ENCODE peak calls at places on chromosomes 11 and 22, in six cellular contexts. W is upper lobe of left lung, P is transverse colon, M is A549, G is IMR-90, Q is body of pancreas. T is an unnamed sample.

GRCh38 chr11:83257638-83258229 is 28.4 kb downstream of the CCDC90B start:
- DNase-seq in W (no peak), P (no peak), M (no peak), G (peak), Q (no peak), T (no peak)

GRCh38 chr22:31192513-31192912 is 19.6 kb upstream of the LIMK2 start:
- DNase-seq in W (no peak), P (no peak), M (no peak), G (peak), Q (no peak), T (no peak)

GRCh38 chr11:63888170-63889086 is 28.5 kb downstream of the RCOR2 start:
- DNase-seq in W (peak), P (peak), M (peak), G (peak), Q (peak), T (no peak)

GRCh38 chr11:122486793-122487495 is 168.6 kb upstream of the UBASH3B start:
- DNase-seq in W (no peak), P (no peak), M (peak), G (peak), Q (no peak), T (no peak)

GRCh38 chr11:69052343-69053168 is 3.8 kb downstream of the TPCN2 start:
- DNase-seq in W (no peak), P (no peak), M (no peak), G (no peak), Q (no peak), T (no peak)

GRCh38 chr22:40436460-40437431 is 66.4 kb downstream of the SGSM3 start:
- DNase-seq in W (peak), P (peak), M (peak), G (peak), Q (peak), T (peak)

GRCh38 chr11:73939096-73939495 is 11.7 kb upstream of the DNAJB13 start:
- DNase-seq in W (no peak), P (no peak), M (peak), G (no peak), Q (no peak), T (no peak)

GRCh38 chr11:10893713-10894112 is 35.9 kb upstream of the ZBED5 start:
- DNase-seq in W (no peak), P (no peak), M (peak), G (peak), Q (no peak), T (no peak)

GRCh38 chr22:47034905-47035419 is 272.5 kb downstream of the TBC1D22A start:
- DNase-seq in W (no peak), P (no peak), M (no peak), G (no peak), Q (no peak), T (no peak)

GRCh38 chr11:17985517-17985916 is 27.3 kb downstream of the SERGEF start:
- DNase-seq in W (no peak), P (no peak), M (no peak), G (peak), Q (peak), T (peak)

GRCh38 chr11:32891657-32892354 is 805 bp upstream of the QSER1 start:
- DNase-seq in W (no peak), P (no peak), M (no peak), G (no peak), Q (no peak), T (no peak)

GRCh38 chr22:20155330-20156041 is 4.6 kb upstream of the CCDC188 start:
- DNase-seq in W (peak), P (no peak), M (no peak), G (no peak), Q (peak), T (no peak)

GRCh38 chr11:66846671-66847091 is 3.4 kb downstream of the RCE1 start:
- DNase-seq in W (peak), P (no peak), M (no peak), G (no peak), Q (no peak), T (no peak)

GRCh38 chr11:84993386-84993785 is 633.8 kb downstream of the DLG2 start:
- DNase-seq in W (no peak), P (peak), M (peak), G (no peak), Q (no peak), T (no peak)

GRCh38 chr22:30114356-30114755 is 34.1 kb downstream of the HORMAD2 start:
- DNase-seq in W (no peak), P (no peak), M (no peak), G (peak), Q (no peak), T (no peak)

GRCh38 chr11:96119211-96119610 is 195.3 kb upstream of the MTMR2 start:
- DNase-seq in W (no peak), P (no peak), M (no peak), G (no peak), Q (no peak), T (no peak)

GRCh38 chr11:96123301-96123700 is 199.4 kb upstream of the MTMR2 start:
- DNase-seq in W (no peak), P (no peak), M (no peak), G (no peak), Q (no peak), T (no peak)

GRCh38 chr11:96124155-96124554 is 200.2 kb upstream of the MTMR2 start:
- DNase-seq in W (no peak), P (no peak), M (no peak), G (no peak), Q (no peak), T (no peak)

GRCh38 chr11:96125400-96125799 is 201.5 kb upstream of the MTMR2 start:
- DNase-seq in W (no peak), P (no peak), M (no peak), G (no peak), Q (peak), T (no peak)

GRCh38 chr11:96122601-96123044 is 198.7 kb upstream of the MTMR2 start:
- DNase-seq in W (no peak), P (no peak), M (no peak), G (peak), Q (no peak), T (no peak)
- H3K27ac ChIP-seq in W (no peak), P (no peak), M (no peak), G (no peak), Q (no peak), T (no peak)

DNA sequence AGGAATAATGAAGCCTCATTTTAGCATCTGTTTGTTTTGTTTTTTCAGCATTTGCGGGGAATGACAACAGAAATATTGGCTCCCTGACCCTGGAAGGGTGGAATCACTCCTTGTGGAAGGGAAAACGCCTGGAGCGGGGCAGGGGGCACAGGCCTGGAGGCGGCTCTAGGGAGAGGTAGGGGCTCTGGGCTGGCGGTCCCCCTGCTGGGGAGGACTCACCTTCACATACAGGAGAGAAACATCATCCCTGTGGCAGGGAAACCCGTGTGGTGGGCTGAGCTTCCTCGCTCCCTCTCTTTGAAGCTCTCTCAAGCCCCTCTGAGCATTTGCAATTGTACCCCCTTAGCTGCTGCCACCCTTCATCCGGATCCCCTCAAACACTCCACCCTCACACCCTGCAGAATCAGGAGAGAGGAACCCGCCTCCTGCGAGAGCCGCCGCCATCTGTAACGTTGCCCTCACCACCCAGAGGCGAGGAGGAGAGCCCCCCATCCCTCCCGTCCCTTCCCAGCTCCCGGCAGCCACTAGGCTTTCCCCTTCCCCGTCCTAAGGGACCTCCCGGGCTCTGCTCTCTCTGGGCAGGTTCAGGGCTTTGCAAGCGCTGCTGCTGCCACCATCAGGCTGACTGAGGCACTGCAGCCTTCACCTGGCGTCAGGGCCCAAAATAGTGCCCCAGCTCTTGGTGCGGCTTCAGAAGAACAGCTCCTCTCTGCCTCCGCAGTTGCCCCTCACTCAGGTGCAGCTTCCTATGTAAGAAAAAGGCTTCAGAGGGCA is 10.4 kb downstream of the KIRREL3 start:
- DNase-seq in W (peak), P (peak), M (peak), G (peak), Q (peak), T (no peak)
- H3K4me3 ChIP-seq in W (no peak), P (no peak), M (no peak), G (peak), Q (no peak), T (no peak)

DNA sequence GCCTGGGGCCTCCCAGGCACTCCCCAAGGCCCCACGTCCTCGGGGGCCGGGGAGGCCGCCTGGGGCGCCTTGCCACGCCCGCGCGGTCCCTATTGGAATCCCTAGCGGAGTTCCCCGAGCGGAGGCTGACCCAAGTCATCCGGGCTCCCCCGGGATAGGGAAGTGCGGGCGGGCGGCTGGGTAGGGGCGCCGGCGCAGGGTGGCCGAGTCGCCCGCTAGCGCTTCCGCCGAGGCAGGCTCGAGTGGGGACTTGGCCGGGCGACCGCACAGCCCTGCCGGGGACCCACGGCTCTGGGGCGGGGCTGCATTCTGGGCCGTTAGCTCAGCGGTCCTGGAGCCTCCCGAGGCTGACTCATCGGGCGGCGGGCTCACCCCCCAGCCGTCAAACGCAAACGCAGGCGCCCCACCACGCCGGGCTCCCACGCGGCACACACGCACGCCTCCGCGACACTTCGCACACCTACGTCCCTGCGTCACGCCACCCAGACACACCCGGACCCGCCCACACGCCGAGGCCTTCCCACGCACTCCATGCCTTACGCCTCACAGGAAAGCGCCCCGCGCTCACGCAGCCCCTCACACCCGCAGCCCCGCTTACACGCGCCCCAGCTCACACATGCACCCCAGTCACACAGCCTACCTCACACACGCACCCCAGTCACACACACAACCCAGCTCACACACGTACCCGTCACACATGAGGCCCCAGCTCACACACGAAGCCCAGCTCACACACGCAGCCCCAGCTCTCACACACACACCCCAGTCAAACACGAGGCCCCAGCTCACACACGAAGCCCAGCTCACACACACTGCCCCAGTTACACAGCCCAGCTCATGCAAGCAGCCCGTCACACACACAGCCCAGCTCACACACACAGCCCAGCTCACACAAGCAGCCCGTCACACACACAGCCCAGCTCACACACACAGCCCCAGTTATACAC is 1.1 kb downstream of the PHLDB1 start:
- DNase-seq in W (peak), P (peak), M (peak), G (peak), Q (peak), T (peak)
- TF ChIP-seq POLR2A in W (peak), P (no peak), M (no peak), G (peak), Q (no peak), T (peak)

DNA sequence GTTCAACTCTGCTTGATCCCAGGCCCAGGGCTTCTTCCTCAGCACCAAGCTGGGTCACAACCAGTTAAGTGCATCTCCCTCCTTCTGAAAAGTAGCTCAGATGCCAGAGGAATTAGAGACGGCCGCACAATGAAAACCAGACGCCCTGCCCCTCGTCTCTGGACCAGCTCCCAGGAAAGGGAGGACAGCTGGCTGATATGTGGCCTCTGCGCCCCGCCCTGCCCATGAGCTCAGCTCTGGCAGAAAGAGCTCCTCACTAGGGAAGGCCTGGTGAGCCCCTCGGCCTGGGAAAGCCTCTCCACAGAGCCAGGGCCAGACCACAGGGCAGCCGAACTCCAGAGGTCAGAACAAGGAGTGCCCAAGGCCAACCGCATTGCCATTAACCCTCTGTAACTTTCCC is 18.1 kb upstream of the SCGB1A1 start:
- DNase-seq in W (no peak), P (peak), M (no peak), G (peak), Q (peak), T (peak)
- H3K27ac ChIP-seq in W (peak), P (peak), M (no peak), G (peak), Q (no peak), T (peak)

DNA sequence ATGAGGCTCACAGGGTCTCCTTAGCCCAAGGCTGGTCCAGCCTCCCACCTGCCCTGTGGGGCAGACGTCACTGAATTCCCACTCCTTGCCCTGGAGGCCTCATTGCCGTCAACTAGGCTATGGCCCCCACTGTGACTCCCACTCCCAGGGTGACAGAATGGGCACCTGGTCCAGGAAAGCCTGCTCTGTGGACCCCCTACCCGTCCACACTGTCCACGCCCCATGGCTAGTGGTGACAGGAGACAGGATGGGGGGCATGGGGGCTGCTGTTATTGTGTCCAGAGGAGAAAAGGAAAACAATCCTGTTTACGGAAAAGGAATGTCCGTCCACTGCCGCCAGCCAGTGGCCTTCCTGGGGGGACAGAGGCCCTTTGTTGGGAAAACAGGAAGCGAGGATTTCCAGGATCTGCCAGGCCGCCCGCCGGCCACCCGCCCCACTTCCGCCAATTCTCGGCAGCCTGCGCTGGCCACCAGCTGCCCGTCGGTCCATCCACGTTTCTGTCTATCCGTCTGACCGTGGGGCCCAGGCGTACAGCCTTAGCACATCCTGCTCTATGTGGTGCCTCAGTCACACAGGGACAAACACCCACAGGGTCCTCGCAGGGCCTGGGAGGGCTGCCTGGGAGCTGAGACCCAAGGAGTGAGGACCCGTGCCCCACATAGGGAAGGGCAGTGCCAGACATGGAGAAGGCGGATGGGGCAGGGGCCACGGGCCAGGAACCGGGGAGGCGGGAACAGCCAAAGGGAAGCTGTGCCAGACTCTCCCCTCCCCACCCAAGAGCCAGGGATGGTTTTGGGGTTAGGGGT is 19.5 kb downstream of the CRELD2 start:
- DNase-seq in W (no peak), P (no peak), M (no peak), G (no peak), Q (peak), T (no peak)
- H3K4me3 ChIP-seq in W (no peak), P (no peak), M (no peak), G (no peak), Q (no peak), T (peak)

GRCh38 chr11:61111060-61111435 is 8.8 kb downstream of the CD5 start:
- DNase-seq in W (no peak), P (no peak), M (no peak), G (no peak), Q (no peak), T (no peak)

GRCh38 chr11:61110255-61111059 is 8.2 kb downstream of the CD5 start:
- DNase-seq in W (no peak), P (no peak), M (no peak), G (no peak), Q (no peak), T (no peak)

GRCh38 chr11:61109671-61110070 is 7.4 kb downstream of the CD5 start:
- DNase-seq in W (no peak), P (no peak), M (no peak), G (no peak), Q (no peak), T (no peak)

GRCh38 chr11:61113209-61113608 is 10.9 kb downstream of the CD5 start:
- DNase-seq in W (no peak), P (no peak), M (no peak), G (no peak), Q (no peak), T (no peak)

DNA sequence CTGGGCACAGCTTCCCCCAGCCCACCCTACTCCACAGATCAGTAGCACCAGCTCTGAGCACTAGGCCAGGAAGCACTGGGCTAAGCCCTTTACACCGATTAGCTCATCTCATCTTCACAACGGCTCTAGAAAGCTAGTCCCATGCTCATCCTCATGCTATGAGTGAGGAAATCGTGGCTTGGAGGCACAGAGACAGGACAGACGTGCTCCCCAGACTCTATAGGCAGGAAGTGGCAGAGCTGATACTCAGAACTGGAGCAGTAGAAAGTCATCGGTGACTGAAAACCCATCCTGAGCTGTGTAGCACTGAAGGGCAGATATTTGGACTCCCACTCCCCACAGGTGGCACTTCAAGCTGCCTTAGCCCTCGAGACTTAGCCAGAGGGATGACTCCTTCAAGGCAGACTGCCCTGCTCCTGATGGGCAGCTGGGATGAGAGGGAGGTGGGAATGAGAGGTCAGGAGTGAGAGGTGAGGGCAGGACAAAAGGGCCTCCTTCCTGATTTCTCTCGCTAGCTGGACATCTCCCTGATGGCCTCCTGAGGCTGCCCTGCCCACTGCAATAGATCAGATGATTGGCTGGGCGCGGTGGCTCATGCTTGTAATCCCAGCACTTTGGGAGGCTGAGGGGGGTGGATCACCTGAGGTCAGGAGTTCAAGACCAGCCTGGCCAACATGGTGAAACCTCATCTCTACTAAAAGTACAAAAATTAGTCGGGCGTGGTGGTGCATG is 9.7 kb downstream of the CD5 start:
- DNase-seq in W (no peak), P (no peak), M (no peak), G (no peak), Q (no peak), T (no peak)
- TF ChIP-seq POLR2A in W (no peak), P (no peak), M (no peak), G (no peak), Q (no peak), T (no peak)

GRCh38 chr11:113176561-113176960 is 137.8 kb upstream of the TTC12 start:
- DNase-seq in W (no peak), P (no peak), M (no peak), G (no peak), Q (no peak), T (no peak)

GRCh38 chr11:113176971-113177370 is 137.4 kb upstream of the TTC12 start:
- DNase-seq in W (no peak), P (no peak), M (no peak), G (no peak), Q (no peak), T (no peak)

GRCh38 chr11:113179181-113179701 is 135.1 kb upstream of the TTC12 start:
- DNase-seq in W (no peak), P (no peak), M (no peak), G (no peak), Q (no peak), T (no peak)

GRCh38 chr11:113178671-113179070 is 135.7 kb upstream of the TTC12 start:
- DNase-seq in W (no peak), P (no peak), M (no peak), G (no peak), Q (no peak), T (no peak)

GRCh38 chr11:113177596-113178115 is 136.7 kb upstream of the TTC12 start:
- DNase-seq in W (no peak), P (no peak), M (no peak), G (no peak), Q (no peak), T (no peak)
- H3K27ac ChIP-seq in W (no peak), P (no peak), M (no peak), G (no peak), Q (no peak), T (no peak)

GRCh38 chr22:37163618-37164534 is 14.2 kb upstream of the IL2RB start:
- DNase-seq in W (no peak), P (no peak), M (no peak), G (no peak), Q (no peak), T (no peak)
- H3K4me3 ChIP-seq in W (no peak), P (no peak), M (no peak), G (no peak), Q (no peak), T (no peak)